ENCODE peak calls at places on chromosome X, in five cellular contexts. A is ovary, X is fibroblast of lung, O is upper lobe of left lung, P is Peyer's patch. M is an unnamed sample.

GRCh38 chrX:35890699-35891098 is 28.8 kb upstream of the CFAP47 start:
- DNase-seq in A (no peak), P (no peak), X (peak; percentile 56), O (peak; percentile 63), M (peak; percentile 19)

GRCh38 chrX:144494069-144494468 is 610.2 kb downstream of the UBE2NL start:
- DNase-seq in P (no peak), O (no peak), A (no peak), X (no peak), M (no peak)

GRCh38 chrX:41148553-41148952 is 63.3 kb downstream of the USP9X start:
- DNase-seq in A (no peak), O (no peak), P (no peak), X (peak; percentile 61), M (no peak)

GRCh38 chrX:147738260-147738659 is 173.5 kb upstream of the FMR1 start:
- DNase-seq in A (no peak), O (no peak), P (no peak), X (no peak), M (no peak)

GRCh38 chrX:13716455-13716854 is 18.0 kb downstream of the TRAPPC2 start:
- DNase-seq in P (no peak), A (no peak), X (no peak), O (no peak), M (no peak)

GRCh38 chrX:110420771-110421498 is 62.3 kb downstream of the RTL9 start:
- DNase-seq in O (no peak), X (no peak), A (no peak), P (no peak), M (no peak)

GRCh38 chrX:134373736-134374135 is 86.2 kb upstream of the HPRT1 start:
- DNase-seq in A (no peak), P (no peak), X (no peak), O (no peak), M (no peak)

GRCh38 chrX:30023451-30023850 is 191.9 kb upstream of the MAGEB2 start:
- DNase-seq in P (no peak), O (no peak), X (no peak), A (no peak), M (no peak)

GRCh38 chrX:129959493-129959832 is 23.0 kb upstream of the BCORL1 start:
- DNase-seq in P (no peak), X (no peak), O (no peak), A (no peak), M (no peak)

GRCh38 chrX:70494441-70494840 is 49.8 kb downstream of the DLG3 start:
- DNase-seq in X (no peak), P (no peak), A (no peak), O (no peak), M (no peak)

GRCh38 chrX:2507904-2508630 is 7.3 kb upstream of the DHRSX start:
- DNase-seq in X (no peak), P (no peak), O (no peak), A (no peak), M (no peak)

GRCh38 chrX:123906557-123907316 is 46.9 kb downstream of the XIAP start:
- DNase-seq in A (no peak), O (no peak), X (no peak), P (no peak), M (no peak)

GRCh38 chrX:65681810-65682209 is 14.4 kb downstream of the MSN start:
- DNase-seq in A (no peak), X (no peak), P (no peak), O (peak; percentile 44), M (no peak)

GRCh38 chrX:65674351-65674893 is 7.0 kb downstream of the MSN start:
- DNase-seq in A (no peak), X (no peak), P (no peak), O (no peak), M (no peak)

GRCh38 chrX:65679071-65679540 is 11.7 kb downstream of the MSN start:
- DNase-seq in A (no peak), X (no peak), O (no peak), P (no peak), M (no peak)

GRCh38 chrX:65673857-65674350 is 6.5 kb downstream of the MSN start:
- DNase-seq in O (no peak), P (no peak), X (peak; percentile 67), A (no peak), M (no peak)

GRCh38 chrX:65677954-65678469 is 10.6 kb downstream of the MSN start:
- DNase-seq in O (peak; percentile 36), P (no peak), A (peak; percentile 40), X (peak; percentile 95), M (peak; percentile 79)
- H3K4me1 ChIP-seq in O (peaks cover 87% of the 10 kb centered on the region), P (no peaks in the 10 kb centered on the region), A (peaks cover 2% of the 10 kb centered on the region), X (peaks cover 8% of the 10 kb centered on the region), M (peaks cover 36% of the 10 kb centered on the region)

GRCh38 chrX:119181491-119181890 is 53.9 kb upstream of the KIAA1210 start:
- DNase-seq in X (no peak), A (no peak), P (no peak), O (no peak), M (no peak)
- TF ChIP-seq CTCF in X (no peak), A (no peak), P (no peak), O (no peak), M (no peak)

GRCh38 chrX:44305921-44306320 is 37.6 kb downstream of the EFHC2 start:
- DNase-seq in X (peak; percentile 1), A (no peak), O (no peak), P (no peak), M (no peak)
- H3K27ac ChIP-seq in X (no peak overlapping the region), A (no peak overlapping the region), O (no peak overlapping the region), P (no peak overlapping the region), M (no peak overlapping the region)

GRCh38 chrX:69277961-69278795 is 112.9 kb upstream of the PJA1 start:
- DNase-seq in O (no peak), X (no peak), P (no peak), A (no peak), M (no peak)

GRCh38 chrX:69279234-69279633 is 114.0 kb upstream of the PJA1 start:
- DNase-seq in O (no peak), P (no peak), X (no peak), A (no peak), M (no peak)

GRCh38 chrX:69284491-69284890 is 119.2 kb upstream of the PJA1 start:
- DNase-seq in X (no peak), P (no peak), A (no peak), O (no peak), M (no peak)

GRCh38 chrX:69282893-69283690 is 117.8 kb upstream of the PJA1 start:
- DNase-seq in P (no peak), A (no peak), O (no peak), X (no peak), M (no peak)

GRCh38 chrX:69280956-69281355 is 115.7 kb upstream of the PJA1 start:
- DNase-seq in X (peak; percentile 5), O (no peak), A (no peak), P (no peak), M (no peak)
- H3K4me1 ChIP-seq in X (no peaks in the 10 kb centered on the region), O (peaks cover 30% of the 10 kb centered on the region), A (peaks cover 1% of the 10 kb centered on the region), P (no peaks in the 10 kb centered on the region), M (no peaks in the 10 kb centered on the region)

GRCh38 chrX:85288992-85289723 is 45.4 kb downstream of the ZNF711 start:
- DNase-seq in P (no peak), O (no peak), A (no peak), X (no peak), M (no peak)
- TF ChIP-seq CTCF in P (no peak), O (no peak), A (no peak), X (no peak), M (no peak)

GRCh38 chrX:21757960-21758359 is at the start of gene SMPX:
- DNase-seq in O (no peak), X (no peak), A (no peak), P (no peak), M (no peak)
- H3K27ac ChIP-seq in O (no peak within 1 kb of the TSS), X (no peak within 1 kb of the TSS), A (no peak within 1 kb of the TSS), P (no peak within 1 kb of the TSS), M (peak within 1 kb of the TSS; percentile 22)

DNA sequence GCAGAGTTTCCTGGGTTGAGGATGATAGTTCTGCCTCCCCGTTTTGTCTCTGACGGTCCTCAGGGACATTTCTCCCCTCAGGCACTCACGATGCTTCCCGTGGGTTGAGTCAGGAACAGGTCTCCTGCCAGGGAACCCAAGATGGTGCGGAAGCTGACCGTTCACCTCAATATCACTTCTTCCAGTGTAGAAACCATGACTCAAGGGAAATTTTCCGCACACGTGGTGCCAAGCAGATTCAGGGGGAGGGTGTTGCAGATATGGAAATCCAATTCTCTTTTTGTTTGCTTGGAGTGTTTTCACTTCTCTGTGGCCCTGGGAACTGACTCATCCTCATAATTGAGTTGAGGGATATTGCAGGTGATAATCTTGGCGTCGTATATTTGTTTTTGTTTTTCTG is 46.7 kb downstream of the CXorf49B start:
- DNase-seq in A (no peak), P (no peak), X (no peak), O (no peak), M (no peak)
- H3K4me1 ChIP-seq in A (no peaks in the 10 kb centered on the region), P (no peaks in the 10 kb centered on the region), X (no peaks in the 10 kb centered on the region), O (no peaks in the 10 kb centered on the region), M (no peaks in the 10 kb centered on the region)

DNA sequence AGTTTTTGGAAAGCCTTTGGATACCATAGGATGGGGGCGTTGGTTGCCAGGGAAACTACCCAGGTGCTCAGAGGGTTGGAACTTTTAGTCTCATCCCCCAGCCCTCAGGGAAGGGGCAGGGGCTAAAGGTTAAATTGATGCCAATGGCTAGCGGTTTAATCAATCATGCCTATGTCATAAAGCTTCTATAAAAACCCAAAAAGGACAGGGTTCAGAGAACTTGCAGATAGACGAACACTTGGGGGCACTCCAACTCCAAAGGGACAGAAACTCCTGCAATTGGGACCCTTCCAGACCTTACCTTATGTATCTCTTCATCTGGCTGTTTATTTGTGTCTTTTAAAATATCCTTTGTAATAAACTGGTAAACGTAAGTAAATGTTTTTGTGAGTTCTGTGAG is 30.0 kb upstream of the GPR173 start:
- DNase-seq in X (peak; percentile 5), P (no peak), O (no peak), A (no peak), M (no peak)
- TF ChIP-seq CTCF in X (peak; percentile 8), P (no peak), O (no peak), A (no peak), M (no peak)

GRCh38 chrX:40011483-40012038 is 86.2 kb downstream of the BCOR start:
- DNase-seq in A (no peak), P (no peak), O (no peak), X (no peak), M (no peak)
- H3K27ac ChIP-seq in A (peak overlapping the region; percentile 86), P (peak overlapping the region; percentile 98), O (peak overlapping the region; percentile 86), X (no peak overlapping the region), M (peak overlapping the region; percentile 96)